ENCODE peak calls at places on chromosomes 6 and 20, in ten cellular contexts. D, N, G, U, L, Q, B, J, V and Z are unnamed samples.
A peak's percentile ranks its signal among the peaks of the same experiment; 100 is the strongest.

GRCh38 chr6:106972500-106972899 is 2.0 kb downstream of the CD24 start:
- DNase-seq in D (no peak), V (peak; percentile 41), J (peak; percentile 62), B (no peak), Q (no peak), L (no peak), G (no peak), N (no peak), U (no peak), Z (no peak)

GRCh38 chr6:36703081-36703606 is 5.5 kb downstream of the RAB44 start:
- DNase-seq in N (no peak), U (no peak), G (no peak), Q (no peak), B (no peak), D (no peak), L (no peak), V (no peak), J (no peak), Z (no peak)

GRCh38 chr6:23518294-23518693 is 607.7 kb upstream of the NRSN1 start:
- DNase-seq in G (no peak), U (no peak), Q (no peak), B (no peak), D (no peak), L (no peak), V (no peak), J (no peak), N (no peak), Z (no peak)

GRCh38 chr20:34535301-34535840 is 19.1 kb downstream of the DYNLRB1 start:
- DNase-seq in G (no peak), N (no peak), V (no peak), Q (no peak), J (no peak), B (no peak), L (no peak), D (no peak), U (peak; percentile 56), Z (no peak)

GRCh38 chr6:144127097-144127496 is 23.2 kb upstream of the STX11 start:
- DNase-seq in N (no peak), B (no peak), V (no peak), L (no peak), D (no peak), U (no peak), G (no peak), Q (no peak), J (no peak), Z (no peak)

GRCh38 chr20:58048096-58048702 is 180.3 kb downstream of the ANKRD60 start:
- DNase-seq in V (no peak), D (no peak), L (no peak), Q (peak; percentile 68), J (peak; percentile 80), N (no peak), U (no peak), B (peak; percentile 25), G (peak; percentile 34), Z (peak; percentile 93)

GRCh38 chr6:111842271-111842822 is 30.9 kb downstream of the FYN start:
- DNase-seq in D (no peak), B (no peak), N (no peak), L (no peak), U (no peak), G (no peak), J (no peak), Q (no peak), V (no peak), Z (peak; percentile 45)

GRCh38 chr6:24740861-24741260 is 21.9 kb upstream of the C6orf62 start:
- DNase-seq in D (no peak), Q (no peak), B (no peak), G (no peak), V (no peak), U (no peak), J (no peak), L (no peak), N (no peak), Z (no peak)

GRCh38 chr6:32047084-32047478 is 8.9 kb downstream of the CYP21A2 start:
- DNase-seq in N (no peak), U (no peak), J (no peak), L (no peak), D (peak; percentile 77), B (no peak), Q (no peak), G (no peak), V (no peak), Z (no peak)

GRCh38 chr6:160055378-160055777 is 66.2 kb upstream of the SLC22A1 start:
- DNase-seq in J (no peak), V (no peak), D (no peak), U (no peak), N (no peak), G (no peak), B (no peak), Q (no peak), L (no peak), Z (no peak)

GRCh38 chr6:11423072-11423471 is 114.5 kb upstream of the TMEM170B start:
- DNase-seq in G (no peak), B (no peak), V (no peak), J (no peak), D (no peak), Q (no peak), L (no peak), U (no peak), N (no peak), Z (no peak)

GRCh38 chr20:11117808-11118528 is 444.2 kb upstream of the JAG1 start:
- DNase-seq in L (no peak), U (no peak), N (no peak), V (no peak), B (peak; percentile 16), G (no peak), Q (no peak), D (no peak), J (no peak), Z (no peak)

DNA sequence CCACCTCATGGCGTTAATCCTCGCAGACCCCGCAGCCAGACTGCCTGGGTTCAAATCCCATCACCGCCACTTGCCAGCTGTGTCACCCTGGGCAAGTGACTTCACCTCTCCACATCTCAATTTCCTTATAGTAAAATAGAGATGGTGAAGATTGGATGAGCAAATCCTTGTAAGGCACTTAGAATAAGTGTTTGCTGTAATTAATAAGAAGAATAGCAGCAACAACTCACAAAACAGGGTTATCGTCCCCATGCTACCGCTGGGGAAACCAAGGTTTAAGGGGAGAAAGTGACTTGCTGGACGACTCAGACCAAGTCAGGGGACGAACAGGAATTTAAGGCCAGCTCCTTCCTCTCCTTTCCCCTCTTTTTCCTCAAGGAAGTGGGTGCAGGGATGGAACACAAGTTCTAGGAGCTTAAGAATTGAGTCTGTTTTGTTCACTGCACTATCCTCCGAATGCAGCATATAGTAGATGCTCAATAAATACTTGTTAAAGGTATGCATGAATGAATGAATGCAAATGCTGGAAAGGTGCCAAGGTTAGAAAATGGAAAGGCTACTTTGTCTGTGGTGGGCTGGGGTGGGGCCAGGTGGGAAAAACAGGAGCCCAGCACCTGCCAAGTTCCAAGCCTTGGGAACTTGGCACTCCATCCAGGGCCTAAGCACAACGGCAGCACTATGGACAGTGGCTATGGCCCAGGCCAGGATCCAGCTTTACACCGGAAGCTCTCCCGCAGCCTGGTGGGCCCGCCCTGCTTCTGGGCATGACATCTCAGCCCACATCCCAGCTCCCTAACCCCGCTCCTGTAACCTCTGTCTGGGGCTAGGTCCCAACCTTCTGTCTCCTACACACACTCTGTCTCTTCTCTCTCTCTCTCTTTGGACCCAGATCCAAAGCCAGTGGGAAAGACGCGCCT is 4.9 kb upstream of the CDH22 start:
- DNase-seq in D (no peak), G (no peak), J (no peak), U (no peak), B (no peak), N (no peak), L (no peak), Q (no peak), V (no peak), Z (no peak)
- H3K4me3 ChIP-seq in D (no peak overlapping the region), G (no peak overlapping the region), J (peak overlapping the region; percentile 24), U (peak overlapping the region; percentile 33), B (no peak overlapping the region), N (no peak overlapping the region), L (no peak overlapping the region), Q (peak overlapping the region; percentile 49), V (no peak overlapping the region), Z (no peak overlapping the region)

GRCh38 chr20:48621256-48622078 is 206.3 kb downstream of the PREX1 start:
- DNase-seq in D (peak; percentile 75), N (no peak), J (no peak), Q (no peak), L (no peak), V (peak; percentile 40), U (no peak), B (no peak), G (no peak), Z (no peak)
- H3K4me3 ChIP-seq in D (no peak overlapping the region), N (no peak overlapping the region), J (no peak overlapping the region), Q (no peak overlapping the region), L (no peak overlapping the region), V (no peak overlapping the region), U (no peak overlapping the region), B (no peak overlapping the region), G (peak overlapping the region; percentile 35), Z (no peak overlapping the region)

GRCh38 chr6:167795874-167796667 is 30.6 kb upstream of the AFDN start:
- DNase-seq in V (peak; percentile 75), U (peak; percentile 21), D (peak; percentile 89), L (no peak), N (no peak), G (peak; percentile 57), Q (no peak), B (no peak), J (no peak), Z (no peak)

GRCh38 chr6:167797871-167798265 is 28.8 kb upstream of the AFDN start:
- DNase-seq in L (no peak), D (no peak), U (no peak), N (no peak), G (no peak), V (no peak), B (no peak), J (no peak), Q (no peak), Z (no peak)

GRCh38 chr6:167796668-167797031 is 30.1 kb upstream of the AFDN start:
- DNase-seq in Q (no peak), L (no peak), B (no peak), G (no peak), D (no peak), U (no peak), J (no peak), N (no peak), V (peak; percentile 71), Z (no peak)

GRCh38 chr6:167798453-167798852 is 28.3 kb upstream of the AFDN start:
- DNase-seq in N (no peak), U (no peak), J (no peak), D (no peak), L (no peak), G (no peak), Q (no peak), V (peak; percentile 12), B (no peak), Z (no peak)

GRCh38 chr6:167797079-167797870 is 29.4 kb upstream of the AFDN start:
- DNase-seq in L (no peak), V (peak; percentile 81), Q (no peak), B (no peak), J (no peak), U (no peak), D (no peak), G (no peak), N (no peak), Z (no peak)
- H3K4me3 ChIP-seq in L (no peak overlapping the region), V (peak overlapping the region; percentile 44), Q (no peak overlapping the region), B (no peak overlapping the region), J (no peak overlapping the region), U (peak overlapping the region; percentile 21), D (peak overlapping the region; percentile 56), G (peak overlapping the region; percentile 41), N (no peak overlapping the region), Z (no peak overlapping the region)

DNA sequence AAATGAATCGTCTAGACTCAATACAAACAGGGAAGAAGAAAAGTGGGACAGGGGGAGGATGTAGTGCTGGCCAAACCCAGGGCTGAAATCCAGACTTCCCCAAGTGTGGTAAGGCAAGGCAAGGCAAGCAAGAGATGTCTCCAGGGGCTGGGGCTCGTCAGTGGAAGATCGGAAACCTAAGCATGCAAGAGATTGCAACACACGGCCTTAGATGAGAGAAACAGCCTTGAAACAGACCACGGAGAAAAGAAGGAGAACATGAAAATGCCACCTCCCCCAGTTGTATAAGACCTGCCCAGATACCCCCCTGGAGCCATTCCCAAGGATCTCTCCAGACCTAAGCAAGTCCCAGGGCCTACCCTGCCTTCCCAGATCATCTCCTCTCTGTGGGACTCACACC is 20.0 kb downstream of the VEGFA start:
- DNase-seq in L (no peak), J (no peak), V (no peak), D (peak; percentile 22), Q (no peak), U (no peak), G (no peak), B (peak; percentile 61), N (no peak), Z (no peak)
- H3K4me3 ChIP-seq in L (no peak overlapping the region), J (no peak overlapping the region), V (no peak overlapping the region), D (no peak overlapping the region), Q (no peak overlapping the region), U (no peak overlapping the region), G (no peak overlapping the region), B (no peak overlapping the region), N (no peak overlapping the region), Z (no peak overlapping the region)